ENCODE peak calls at places on chromosomes 5 and 9, in six cellular contexts. Y is upper lobe of left lung; E is Peyer's patch; Z is body of pancreas; O is CD8-positive, alpha-beta T cell; I is left lung. Q is an unnamed sample.

GRCh38 chr9:16103613-16104012 is 550.8 kb downstream of the CCDC171 start:
- DNase-seq in Y (no peak), E (no peak), Z (peak; percentile 50), O (no peak), I (no peak), Q (no peak)

GRCh38 chr5:2848634-2849033 is 97.2 kb upstream of the IRX2 start:
- DNase-seq in Y (no peak), E (no peak), Z (no peak), O (no peak), I (no peak), Q (no peak)

GRCh38 chr9:130944510-130945058 is 5.5 kb upstream of the FIBCD1 start:
- DNase-seq in Y (no peak), E (no peak), Z (no peak), O (no peak), I (no peak), Q (no peak)

GRCh38 chr9:73149371-73150067 is 2.1 kb upstream of the ANXA1 start:
- DNase-seq in Y (no peak), E (no peak), Z (no peak), O (no peak), I (no peak), Q (no peak)

GRCh38 chr5:142016576-142016975 is 3.7 kb upstream of the GNPDA1 start:
- DNase-seq in Y (no peak), E (no peak), Z (no peak), O (no peak), I (no peak), Q (no peak)

GRCh38 chr9:2178034-2178734 is 163.0 kb downstream of the SMARCA2 start:
- DNase-seq in Y (no peak), E (no peak), Z (no peak), O (no peak), I (no peak), Q (no peak)

GRCh38 chr9:91037511-91038482 is 236.2 kb downstream of the SYK start:
- DNase-seq in Y (peak; percentile 73), E (no peak), Z (peak; percentile 88), O (no peak), I (peak; percentile 73), Q (no peak)

GRCh38 chr9:133499130-133499891 is 20.4 kb upstream of the SLC2A6 start:
- DNase-seq in Y (peak; percentile 38), E (no peak), Z (no peak), O (no peak), I (no peak), Q (no peak)

GRCh38 chr9:134344068-134344820 is 18.0 kb downstream of the RXRA start:
- DNase-seq in Y (peak; percentile 73), E (no peak), Z (peak; percentile 61), O (no peak), I (peak; percentile 85), Q (no peak)

GRCh38 chr9:108620767-108621166 is 235.0 kb downstream of the ACTL7B start:
- DNase-seq in Y (no peak), E (no peak), Z (no peak), O (no peak), I (no peak), Q (no peak)

GRCh38 chr9:134486127-134486995 is 155.2 kb upstream of the COL5A1 start:
- DNase-seq in Y (peak; percentile 9), E (no peak), Z (no peak), O (no peak), I (peak; percentile 22), Q (no peak)

GRCh38 chr9:93048706-93049448 is 9.6 kb upstream of the SUSD3 start:
- DNase-seq in Y (no peak), E (no peak), Z (no peak), O (no peak), I (no peak), Q (no peak)

GRCh38 chr9:83280259-83280658 is 217.3 kb upstream of the RASEF start:
- DNase-seq in Y (no peak), E (no peak), Z (no peak), O (no peak), I (no peak), Q (no peak)

GRCh38 chr9:109990541-109990940 is 210.5 kb downstream of the PALM2AKAP2 start:
- DNase-seq in Y (no peak), E (no peak), Z (no peak), O (no peak), I (no peak), Q (no peak)

GRCh38 chr5:53479656-53480473 is 564 bp upstream of the FST start:
- DNase-seq in Y (peak; percentile 32), E (no peak), Z (peak; percentile 33), O (no peak), I (peak; percentile 42), Q (no peak)

GRCh38 chr5:143226872-143227271 is 176.6 kb downstream of the NR3C1 start:
- DNase-seq in Y (no peak), E (no peak), Z (no peak), O (no peak), I (no peak), Q (no peak)

GRCh38 chr9:97598461-97599288 is 34.5 kb downstream of the TSTD2 start:
- DNase-seq in Y (peak; percentile 76), E (peak; percentile 74), Z (peak; percentile 88), O (peak; percentile 46), I (peak; percentile 62), Q (peak; percentile 48)

DNA sequence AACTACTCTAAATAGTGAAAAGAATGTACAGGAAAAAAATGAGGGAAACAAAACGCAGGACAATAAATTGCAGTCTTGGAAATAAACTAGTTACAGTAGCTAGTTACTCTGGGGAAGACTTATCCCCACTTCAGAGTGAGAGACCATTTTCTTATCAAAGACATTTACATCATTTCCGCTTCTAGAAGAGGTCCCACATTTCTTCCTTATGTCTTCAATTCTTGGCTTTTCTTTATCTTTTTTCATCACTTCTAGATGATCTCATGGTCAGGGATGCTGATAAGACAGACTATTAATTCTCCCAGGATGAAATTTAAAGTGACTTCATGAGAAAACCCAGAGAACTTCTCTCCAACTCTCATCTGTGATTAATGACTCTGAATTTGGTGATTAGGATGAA is 229.1 kb downstream of the MTRR start:
- DNase-seq in Y (no peak), E (no peak), Z (no peak), O (no peak), I (no peak), Q (no peak)
- H3K4me1 ChIP-seq in Y (no peaks in the 10 kb centered on the region), E (no peaks in the 10 kb centered on the region), Z (no peaks in the 10 kb centered on the region), O (no peaks in the 10 kb centered on the region), I (no peaks in the 10 kb centered on the region), Q (no peaks in the 10 kb centered on the region)

DNA sequence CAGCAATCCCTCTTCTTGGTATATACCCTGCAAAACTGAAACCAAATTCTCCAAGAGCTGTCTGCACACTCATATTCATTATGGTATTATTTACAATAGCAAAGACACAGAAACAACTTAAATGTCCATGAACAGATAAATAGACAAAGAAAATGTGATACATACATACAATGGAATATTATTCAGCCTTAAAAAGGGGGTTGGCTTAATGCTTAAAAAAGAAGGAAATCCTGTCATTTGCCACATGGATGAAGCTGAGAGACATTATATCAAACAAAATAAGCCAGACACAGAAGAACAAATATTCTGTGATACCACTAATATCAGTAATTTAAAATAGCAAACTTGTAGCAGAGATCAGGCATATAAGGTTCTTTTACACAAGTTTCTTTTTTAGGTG is 46.5 kb upstream of the GAS1 start:
- DNase-seq in Y (no peak), E (no peak), Z (no peak), O (no peak), I (no peak), Q (no peak)
- H3K36me3 ChIP-seq in Y (no peaks in the 10 kb centered on the region), E (no peaks in the 10 kb centered on the region), Z (no peaks in the 10 kb centered on the region), O (no peaks in the 10 kb centered on the region), I (no peaks in the 10 kb centered on the region), Q (no peaks in the 10 kb centered on the region)

DNA sequence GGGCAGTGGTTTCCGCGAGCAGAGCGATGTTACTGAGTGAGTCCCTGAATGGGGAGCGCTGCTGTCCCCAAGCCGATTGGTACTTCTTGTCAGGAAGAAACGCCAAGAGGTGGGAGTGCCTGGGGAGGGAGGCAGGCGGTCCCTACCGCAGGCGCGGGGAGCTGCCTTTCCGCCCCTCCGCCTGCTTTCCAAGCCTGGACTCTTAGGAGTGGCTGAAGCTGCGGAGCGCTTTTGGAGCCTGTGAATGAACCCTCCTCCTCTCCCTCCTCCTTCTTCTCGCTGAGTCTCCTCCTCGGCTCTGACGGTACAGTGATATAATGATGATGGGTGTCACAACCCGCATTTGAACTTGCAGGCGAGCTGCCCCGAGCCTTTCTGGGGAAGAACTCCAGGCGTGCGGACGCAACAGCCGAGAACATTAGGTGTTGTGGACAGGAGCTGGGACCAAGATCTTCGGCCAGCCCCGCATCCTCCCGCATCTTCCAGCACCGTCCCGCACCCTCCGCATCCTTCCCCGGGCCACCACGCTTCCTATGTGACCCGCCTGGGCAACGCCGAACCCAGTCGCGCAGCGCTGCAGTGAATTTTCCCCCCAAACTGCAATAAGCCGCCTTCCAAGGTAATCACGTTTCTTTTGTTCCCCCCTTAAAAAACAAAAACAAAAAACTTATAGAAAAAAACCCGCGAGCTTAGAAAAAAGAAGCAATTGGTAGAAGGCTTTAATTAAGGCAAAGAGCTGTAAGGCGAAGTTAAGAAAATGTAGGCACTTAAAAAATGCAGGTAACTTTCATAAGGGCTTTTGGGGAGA is at the start of gene VCAN:
- DNase-seq in Y (peak; percentile 47), E (no peak), Z (peak; percentile 46), O (no peak), I (peak; percentile 74), Q (no peak)
- H3K27ac ChIP-seq in Y (peak within 1 kb of the TSS; percentile 72), E (peak within 1 kb of the TSS; percentile 67), Z (peak within 1 kb of the TSS; percentile 24), O (no peak within 1 kb of the TSS), I (peak within 1 kb of the TSS; percentile 89), Q (no peak within 1 kb of the TSS)

GRCh38 chr9:76655970-76656369 is 108.3 kb upstream of the PCA3 start:
- DNase-seq in Y (no peak), E (no peak), Z (no peak), O (no peak), I (no peak), Q (no peak)
- H3K4me1 ChIP-seq in Y (peaks cover 22% of the 10 kb centered on the region), E (no peaks in the 10 kb centered on the region), Z (no peaks in the 10 kb centered on the region), O (peaks cover 4% of the 10 kb centered on the region), I (peaks cover 15% of the 10 kb centered on the region), Q (no peaks in the 10 kb centered on the region)

DNA sequence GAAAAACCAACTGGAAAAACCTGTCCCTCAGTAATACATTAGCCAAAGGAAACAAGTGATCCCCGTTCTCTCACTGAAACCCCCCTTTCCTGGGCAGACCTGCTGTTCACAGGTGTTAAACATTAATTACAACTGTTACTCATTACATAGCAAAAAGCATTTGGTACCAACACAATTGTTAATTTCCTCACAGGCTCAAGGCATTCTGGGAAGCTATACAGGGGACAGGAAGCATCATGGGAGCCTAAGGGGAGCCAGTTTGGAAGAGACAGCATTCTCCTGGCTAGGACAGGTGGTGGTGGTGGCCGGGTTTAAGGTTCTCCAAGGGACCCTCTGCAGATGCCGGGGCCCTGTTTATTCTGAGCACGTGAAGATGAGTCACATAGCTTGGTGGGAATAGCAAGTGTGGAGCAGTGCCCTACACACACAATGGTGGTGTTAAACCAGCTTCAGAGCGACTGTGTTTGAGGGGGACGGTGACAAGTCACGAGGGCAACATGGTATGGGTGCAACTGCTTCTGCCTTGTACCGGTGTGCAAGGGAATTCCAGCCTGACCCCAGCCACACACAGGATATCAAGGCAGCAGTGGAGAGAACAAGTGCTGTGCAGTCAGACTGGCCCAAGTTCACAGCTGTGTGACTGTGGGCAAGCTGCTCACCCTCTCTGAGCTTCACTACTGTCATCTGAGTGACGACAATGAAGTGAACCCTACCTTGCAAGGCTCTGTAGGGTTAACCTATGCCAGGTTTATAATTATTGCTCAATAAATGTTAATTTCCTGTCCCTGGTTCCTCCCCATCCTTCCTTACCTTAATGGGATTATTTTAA is 62.7 kb upstream of the SLC25A51 start:
- DNase-seq in Y (peak; percentile 50), E (no peak), Z (peak; percentile 92), O (no peak), I (no peak), Q (no peak)
- H3K36me3 ChIP-seq in Y (no peaks in the 10 kb centered on the region), E (no peaks in the 10 kb centered on the region), Z (no peaks in the 10 kb centered on the region), O (no peaks in the 10 kb centered on the region), I (no peaks in the 10 kb centered on the region), Q (no peaks in the 10 kb centered on the region)